ENCODE peak calls at places on chromosomes 6 and 20, in ten cellular contexts. J is SJSA1; F is CD8-positive, alpha-beta T cell; Y is heart left ventricle; K is breast epithelium; S is mesenchymal stem cell; E is GM23248; N is HCT116; Q is CD8-positive, alpha-beta memory T cell; H is fibroblast of lung. Z is an unnamed sample.

GRCh38 chr6:150418825-150419594 is 50.2 kb downstream of the IYD start:
- DNase-seq in J (peak; percentile 63), S (peak; percentile 58), H (peak; percentile 65), N (peak; percentile 61), K (no peak), F (peak; percentile 60), Y (peak; percentile 79), Q (peak; percentile 38), E (peak; percentile 81), Z (peak; percentile 64)

GRCh38 chr6:42224222-42225042 is 6.8 kb upstream of the MRPS10 start:
- DNase-seq in Q (no peak), K (no peak), Y (no peak), H (peak; percentile 92), F (no peak), N (peak; percentile 97), E (peak; percentile 93), J (peak; percentile 49), S (peak; percentile 90), Z (no peak)

GRCh38 chr20:33004141-33004751 is at the start of gene SUN5:
- DNase-seq in H (no peak), S (no peak), N (no peak), F (no peak), Q (no peak), K (no peak), E (no peak), J (no peak), Y (no peak), Z (no peak)

GRCh38 chr20:17281478-17281877 is 54.6 kb downstream of the PCSK2 start:
- DNase-seq in K (no peak), Y (no peak), J (peak; percentile 10), S (no peak), H (no peak), E (peak; percentile 28), Q (no peak), N (peak; percentile 3), F (no peak), Z (peak; percentile 75)

GRCh38 chr6:1757133-1757532 is 147.4 kb downstream of the FOXC1 start:
- DNase-seq in S (no peak), K (no peak), Y (no peak), J (no peak), F (no peak), N (no peak), H (no peak), Q (no peak), E (no peak), Z (no peak)

GRCh38 chr6:128422200-128422599 is 98.2 kb downstream of the PTPRK start:
- DNase-seq in N (no peak), F (no peak), Y (no peak), Q (no peak), K (no peak), E (no peak), H (no peak), J (no peak), S (no peak), Z (no peak)

GRCh38 chr6:70133246-70133645 is 169.6 kb downstream of the COL9A1 start:
- DNase-seq in N (no peak), Y (no peak), H (no peak), K (no peak), Q (no peak), S (no peak), E (no peak), F (no peak), J (no peak), Z (peak; percentile 45)

GRCh38 chr6:132648356-132648755 is 10.6 kb downstream of the TAAR1 start:
- DNase-seq in Y (no peak), F (no peak), E (peak; percentile 57), J (peak; percentile 37), H (peak; percentile 79), S (peak; percentile 77), Q (no peak), N (no peak), K (no peak), Z (no peak)

GRCh38 chr6:167730441-167730840 is 96.3 kb upstream of the AFDN start:
- DNase-seq in J (no peak), N (no peak), Q (no peak), K (no peak), H (no peak), S (no peak), Y (no peak), F (no peak), E (no peak), Z (no peak)

GRCh38 chr6:24702720-24703282 is 16.2 kb downstream of the C6orf62 start:
- DNase-seq in Y (no peak), Q (no peak), N (no peak), F (no peak), K (no peak), H (no peak), S (no peak), E (no peak), J (no peak), Z (no peak)
- H3K36me3 ChIP-seq in Y (peaks cover 90% of the 10 kb centered on the region), Q (peaks cover 37% of the 10 kb centered on the region), N (peaks cover 29% of the 10 kb centered on the region), F (peaks cover 29% of the 10 kb centered on the region), K (peaks cover 8% of the 10 kb centered on the region), H (peaks cover 6% of the 10 kb centered on the region), S (peaks cover 75% of the 10 kb centered on the region), E (peaks cover 55% of the 10 kb centered on the region), J (peaks cover 62% of the 10 kb centered on the region), Z (peaks cover 21% of the 10 kb centered on the region)

DNA sequence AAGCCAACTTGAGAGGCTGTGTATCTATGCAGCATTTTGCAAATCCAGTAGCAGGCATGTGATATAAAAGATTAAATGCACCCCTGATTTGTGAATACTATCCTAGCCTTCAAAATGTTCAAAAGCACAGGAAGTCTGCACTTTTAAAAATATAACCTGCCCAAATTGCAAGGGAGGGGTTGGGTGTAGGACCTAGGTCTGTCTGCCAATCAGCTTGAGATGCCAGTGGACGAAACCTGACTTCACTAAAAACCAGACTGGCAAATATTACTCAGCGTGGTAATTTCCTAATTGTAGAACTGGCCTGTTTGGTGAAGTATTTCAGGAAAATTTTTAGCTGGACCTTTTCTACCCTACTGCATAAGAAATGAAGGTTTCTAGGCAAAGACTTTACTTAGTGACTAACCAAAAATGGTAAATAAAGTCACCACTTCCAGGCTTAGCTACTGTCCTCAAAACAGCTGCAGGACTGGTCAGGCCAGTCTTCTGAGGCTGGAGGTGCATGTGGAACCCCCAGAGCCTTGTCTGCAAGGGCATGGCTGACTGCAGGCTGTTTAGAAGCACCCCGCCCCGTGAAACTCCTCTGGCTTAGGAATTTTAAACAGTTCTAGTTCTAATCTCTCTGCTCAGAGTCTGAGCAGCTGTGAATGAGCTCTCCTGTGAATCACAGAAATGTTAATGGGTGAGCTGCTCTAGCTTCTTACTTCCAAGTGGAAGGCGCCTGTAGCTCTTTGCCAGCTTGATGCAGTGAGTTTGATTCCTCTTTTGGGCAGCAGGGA is 104.4 kb upstream of the ESR1 start:
- DNase-seq in Q (no peak), N (no peak), J (no peak), H (no peak), K (no peak), Y (no peak), S (no peak), F (no peak), E (peak; percentile 26), Z (no peak)
- H3K27ac ChIP-seq in Q (no peak overlapping the region), N (no peak overlapping the region), J (no peak overlapping the region), H (no peak overlapping the region), K (no peak overlapping the region), Y (peak overlapping the region; percentile 18), S (no peak overlapping the region), F (no peak overlapping the region), E (no peak overlapping the region), Z (no peak overlapping the region)

GRCh38 chr20:5996765-5997164 is 46.3 kb downstream of the MCM8 start:
- DNase-seq in N (no peak), K (no peak), F (peak; percentile 20), S (no peak), J (no peak), E (no peak), H (no peak), Q (peak; percentile 42), Y (no peak), Z (no peak)

GRCh38 chr20:5987383-5987782 is 36.9 kb downstream of the MCM8 start:
- DNase-seq in S (no peak), J (no peak), Q (no peak), N (no peak), Y (no peak), H (no peak), K (no peak), E (no peak), F (no peak), Z (no peak)

GRCh38 chr20:5990946-5991345 is 40.5 kb downstream of the MCM8 start:
- DNase-seq in S (peak; percentile 22), E (no peak), N (no peak), Y (no peak), Q (no peak), F (no peak), K (no peak), H (no peak), J (no peak), Z (no peak)

GRCh38 chr20:5989539-5989938 is 39.1 kb downstream of the MCM8 start:
- DNase-seq in Y (no peak), F (no peak), S (no peak), J (no peak), Q (no peak), E (no peak), H (no peak), K (no peak), N (no peak), Z (no peak)

DNA sequence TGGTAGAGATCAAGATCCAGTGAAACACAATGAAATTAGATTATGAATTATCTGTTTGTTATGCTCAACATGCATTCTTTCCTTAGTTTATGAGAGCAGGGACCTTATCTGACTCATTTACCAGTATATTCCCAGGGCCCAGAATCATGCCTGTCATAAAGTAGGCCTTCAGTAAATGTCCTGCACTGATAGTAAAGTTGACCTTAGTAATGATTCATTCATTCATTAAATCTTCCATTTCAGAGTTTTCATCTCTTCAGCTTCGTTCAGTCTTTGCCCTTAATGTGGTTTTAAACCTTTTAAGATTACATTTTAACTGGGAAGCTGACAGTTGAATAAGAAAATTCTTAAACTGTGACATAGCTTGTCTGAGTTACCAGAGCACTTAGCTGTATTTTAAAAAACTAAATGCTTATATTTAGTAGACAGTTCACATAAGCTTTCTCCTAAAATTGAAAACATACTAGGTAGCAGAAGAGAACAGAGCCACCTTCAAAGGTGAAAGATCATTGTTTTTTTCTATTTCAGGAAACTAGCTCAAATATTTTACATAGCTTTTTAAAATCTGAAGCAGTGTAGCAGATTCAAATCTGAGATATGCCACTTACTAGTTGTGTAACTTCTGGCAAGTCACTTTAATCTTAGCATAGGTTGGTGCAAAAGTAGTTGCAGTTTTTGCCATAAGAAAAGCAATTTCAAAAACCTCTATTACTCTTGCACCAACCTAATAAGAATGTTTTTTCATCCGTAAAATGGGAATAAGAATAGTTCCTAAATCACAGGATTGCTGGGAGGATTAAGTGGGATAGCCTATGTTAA is 41.4 kb downstream of the MCM8 start:
- DNase-seq in F (no peak), H (no peak), Y (no peak), K (no peak), J (no peak), Q (no peak), E (peak; percentile 67), S (peak; percentile 50), N (no peak), Z (no peak)
- H3K36me3 ChIP-seq in F (no peaks in the 10 kb centered on the region), H (no peaks in the 10 kb centered on the region), Y (peaks cover 58% of the 10 kb centered on the region), K (no peaks in the 10 kb centered on the region), J (peaks cover 58% of the 10 kb centered on the region), Q (no peaks in the 10 kb centered on the region), E (no peaks in the 10 kb centered on the region), S (peaks cover 20% of the 10 kb centered on the region), N (peaks cover 30% of the 10 kb centered on the region), Z (peaks cover 78% of the 10 kb centered on the region)

DNA sequence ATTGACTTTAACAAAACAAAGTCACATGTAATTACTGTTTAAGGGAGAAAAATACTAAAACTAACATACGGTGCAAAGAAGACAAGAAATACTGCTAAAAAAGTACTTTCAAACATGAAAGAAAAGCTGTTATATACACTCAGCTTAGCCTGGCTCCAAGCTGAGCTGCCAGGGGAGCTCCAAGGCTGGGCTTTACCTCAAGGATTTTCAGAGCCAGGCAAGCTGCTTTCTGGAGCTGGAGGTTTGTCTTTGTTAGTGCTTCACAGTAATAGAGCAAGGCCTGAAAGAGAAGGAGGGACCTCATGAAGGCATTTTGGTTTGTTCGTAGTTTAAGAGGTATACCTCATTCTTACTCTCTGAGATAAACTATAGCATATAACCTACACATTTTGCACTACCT is 19.6 kb upstream of the ARMH2 start:
- DNase-seq in Q (no peak), E (no peak), J (no peak), Y (no peak), K (no peak), S (no peak), H (no peak), F (no peak), N (no peak), Z (no peak)
- H3K27ac ChIP-seq in Q (no peak overlapping the region), E (no peak overlapping the region), J (no peak overlapping the region), Y (no peak overlapping the region), K (no peak overlapping the region), S (no peak overlapping the region), H (no peak overlapping the region), F (no peak overlapping the region), N (no peak overlapping the region), Z (no peak overlapping the region)